ENCODE peak calls at places on chromosome 13, in five cellular contexts. Q, D, S, Y and P are unnamed samples.

GRCh38 chr13:86870388-86870966 is 800.7 kb upstream of the SLITRK5 start:
- DNase-seq in S (no peak), D (no peak), Y (no peak), Q (peak), P (no peak)

GRCh38 chr13:48827709-48828108 is 148.0 kb upstream of the FNDC3A start:
- DNase-seq in Y (no peak), D (no peak), S (no peak), Q (no peak), P (no peak)

GRCh38 chr13:113759525-113760137 is 605 bp downstream of the TMEM255B start:
- DNase-seq in D (no peak), Y (peak), Q (no peak), S (no peak), P (peak)

GRCh38 chr13:29136341-29136740 is 316.2 kb downstream of the MTUS2 start:
- DNase-seq in Q (no peak), Y (no peak), S (no peak), D (no peak), P (no peak)

GRCh38 chr13:93559718-93560117 is 333.1 kb downstream of the GPC6 start:
- DNase-seq in D (no peak), Q (peak), Y (peak), S (no peak), P (no peak)

GRCh38 chr13:26050568-26051230 is 1.1 kb downstream of the SHISA2 start:
- DNase-seq in Q (no peak), S (no peak), Y (peak), D (no peak), P (no peak)

GRCh38 chr13:114131581-114132418 is 623 bp downstream of the RASA3 start:
- DNase-seq in D (peak), Q (no peak), S (no peak), Y (peak), P (peak)

GRCh38 chr13:100175078-100175802 is 86.3 kb downstream of the PCCA start:
- DNase-seq in Y (no peak), Q (no peak), S (no peak), D (no peak), P (no peak)

GRCh38 chr13:43838909-43839308 is 40.6 kb downstream of the CCDC122 start:
- DNase-seq in Y (no peak), S (no peak), D (no peak), Q (peak), P (no peak)

GRCh38 chr13:33918199-33918932 is 100.4 kb downstream of the RFC3 start:
- DNase-seq in Q (peak), S (no peak), Y (peak), D (no peak), P (no peak)

GRCh38 chr13:42181381-42181953 is 90.5 kb upstream of the AKAP11 start:
- DNase-seq in S (no peak), Q (peak), Y (no peak), D (no peak), P (no peak)

GRCh38 chr13:47499358-47500150 is 501.5 kb downstream of the SUCLA2 start:
- DNase-seq in Q (peak), Y (no peak), D (no peak), S (no peak), P (no peak)

GRCh38 chr13:45511310-45512147 is 46.8 kb downstream of the COG3 start:
- DNase-seq in Y (peak), D (no peak), S (peak), Q (peak), P (no peak)

GRCh38 chr13:77980592-77980991 is 62.0 kb upstream of the EDNRB start:
- DNase-seq in Q (peak), S (no peak), D (no peak), Y (no peak), P (no peak)

GRCh38 chr13:78190296-78190695 is 271.7 kb upstream of the EDNRB start:
- DNase-seq in S (no peak), Y (no peak), Q (no peak), D (no peak), P (no peak)